ENCODE peak calls at places on chromosomes 2 and 18, in six cellular contexts. O, C, X, L, H and E are unnamed samples.

GRCh38 chr2:42250925-42251324 is 81.8 kb downstream of the EML4 start:
- DNase-seq in O (no peak), C (no peak), X (no peak), L (no peak), H (no peak), E (no peak)

GRCh38 chr2:237149425-237149824 is 63.7 kb downstream of the COPS8 start:
- DNase-seq in O (peak; percentile 48), C (no peak), X (no peak), L (no peak), H (no peak), E (peak; percentile 44)

GRCh38 chr2:35343135-35343534 is 1012.4 kb upstream of the CRIM1 start:
- DNase-seq in O (no peak), C (peak; percentile 42), X (peak; percentile 52), L (no peak), H (no peak), E (no peak)

GRCh38 chr2:240624011-240624949 is 1.0 kb upstream of the GPR35 start:
- DNase-seq in O (no peak), C (no peak), X (no peak), L (no peak), H (peak; percentile 3), E (no peak)

GRCh38 chr2:74778381-74779371 is 55.3 kb upstream of the HK2 start:
- DNase-seq in O (peak; percentile 63), C (peak; percentile 97), X (peak; percentile 83), L (peak; percentile 68), H (peak; percentile 94), E (peak; percentile 18)

GRCh38 chr18:39773656-39774055 is 2181.4 kb upstream of the PIK3C3 start:
- DNase-seq in O (no peak), C (no peak), X (no peak), L (no peak), H (no peak), E (peak; percentile 6)

GRCh38 chr2:119659601-119660342 is 19.2 kb upstream of the TMEM177 start:
- DNase-seq in O (peak; percentile 35), C (peak; percentile 58), X (peak; percentile 80), L (peak; percentile 33), H (peak; percentile 61), E (peak; percentile 32)

GRCh38 chr2:129892773-129893172 is 86.7 kb upstream of the RAB6C start:
- DNase-seq in O (no peak), C (no peak), X (no peak), L (no peak), H (no peak), E (no peak)

GRCh38 chr2:227774895-227775842 is 29.5 kb downstream of the SCYGR8 start:
- DNase-seq in O (no peak), C (no peak), X (no peak), L (no peak), H (no peak), E (no peak)

GRCh38 chr2:234958746-234959395 is 7.1 kb downstream of the SH3BP4 start:
- DNase-seq in O (peak; percentile 23), C (no peak), X (no peak), L (no peak), H (no peak), E (no peak)

GRCh38 chr18:12403601-12404506 is 3.9 kb upstream of the PRELID3A start:
- DNase-seq in O (peak; percentile 89), C (no peak), X (no peak), L (no peak), H (peak; percentile 84), E (peak; percentile 91)

GRCh38 chr2:140506606-140507005 is 1624.2 kb downstream of the LRP1B start:
- DNase-seq in O (peak; percentile 87), C (peak; percentile 8), X (no peak), L (no peak), H (no peak), E (peak; percentile 60)

GRCh38 chr2:201127570-201127969 is 11.6 kb downstream of the CFLAR start:
- DNase-seq in O (no peak), C (no peak), X (no peak), L (no peak), H (no peak), E (peak; percentile 74)

GRCh38 chr2:229273384-229274338 is 2.6 kb upstream of the PID1 start:
- DNase-seq in O (peak; percentile 81), C (peak; percentile 96), X (peak; percentile 65), L (peak; percentile 56), H (peak; percentile 87), E (peak; percentile 67)

GRCh38 chr18:79614211-79615028 is 65.2 kb upstream of the CTDP1 start:
- DNase-seq in O (no peak), C (no peak), X (peak; percentile 41), L (no peak), H (no peak), E (no peak)

GRCh38 chr2:32425719-32426141 is 68.9 kb downstream of the BIRC6 start:
- DNase-seq in O (peak; percentile 68), C (peak; percentile 10), X (no peak), L (no peak), H (peak; percentile 63), E (peak; percentile 76)

GRCh38 chr2:20543579-20543887 is 96.7 kb downstream of the RHOB start:
- DNase-seq in O (no peak), C (no peak), X (no peak), L (no peak), H (no peak), E (peak; percentile 18)

GRCh38 chr2:37653805-37654378 is 17.6 kb downstream of the CDC42EP3 start:
- DNase-seq in O (no peak), C (no peak), X (no peak), L (no peak), H (peak; percentile 44), E (no peak)

GRCh38 chr2:108987111-108987510 is 1.9 kb downstream of the EDAR start:
- DNase-seq in O (no peak), C (no peak), X (no peak), L (no peak), H (no peak), E (no peak)

GRCh38 chr2:107932483-107932882 is 53.8 kb upstream of the SLC5A7 start:
- DNase-seq in O (no peak), C (no peak), X (no peak), L (no peak), H (no peak), E (no peak)

GRCh38 chr18:63106727-63107126 is 212.8 kb downstream of the BCL2 start:
- DNase-seq in O (no peak), C (no peak), X (no peak), L (no peak), H (peak; percentile 7), E (no peak)

GRCh38 chr18:63105636-63106316 is 213.8 kb downstream of the BCL2 start:
- DNase-seq in O (no peak), C (no peak), X (no peak), L (no peak), H (no peak), E (no peak)

GRCh38 chr18:63109789-63110188 is 209.8 kb downstream of the BCL2 start:
- DNase-seq in O (no peak), C (no peak), X (no peak), L (no peak), H (peak; percentile 8), E (no peak)

GRCh38 chr18:63107171-63107850 is 212.3 kb downstream of the BCL2 start:
- DNase-seq in O (no peak), C (no peak), X (no peak), L (no peak), H (peak; percentile 71), E (no peak)

GRCh38 chr18:63107931-63108330 is 211.6 kb downstream of the BCL2 start:
- DNase-seq in O (no peak), C (no peak), X (no peak), L (no peak), H (no peak), E (no peak)
- H2BK5ac ChIP-seq in O (no peak overlapping the region), C (no peak overlapping the region), X (no peak overlapping the region), L (no peak overlapping the region), H (no peak overlapping the region), E (no peak overlapping the region)

GRCh38 chr2:10126627-10127026 is 4.1 kb downstream of the RRM2 start:
- DNase-seq in O (no peak), C (no peak), X (no peak), L (no peak), H (no peak), E (peak; percentile 83)

GRCh38 chr2:10132043-10132575 is 9.6 kb downstream of the RRM2 start:
- DNase-seq in O (no peak), C (no peak), X (no peak), L (no peak), H (no peak), E (no peak)

GRCh38 chr2:10125842-10126596 is 3.5 kb downstream of the RRM2 start:
- DNase-seq in O (no peak), C (no peak), X (no peak), L (no peak), H (no peak), E (no peak)

GRCh38 chr2:10129490-10129889 is 7.0 kb downstream of the RRM2 start:
- DNase-seq in O (no peak), C (no peak), X (no peak), L (no peak), H (no peak), E (no peak)

DNA sequence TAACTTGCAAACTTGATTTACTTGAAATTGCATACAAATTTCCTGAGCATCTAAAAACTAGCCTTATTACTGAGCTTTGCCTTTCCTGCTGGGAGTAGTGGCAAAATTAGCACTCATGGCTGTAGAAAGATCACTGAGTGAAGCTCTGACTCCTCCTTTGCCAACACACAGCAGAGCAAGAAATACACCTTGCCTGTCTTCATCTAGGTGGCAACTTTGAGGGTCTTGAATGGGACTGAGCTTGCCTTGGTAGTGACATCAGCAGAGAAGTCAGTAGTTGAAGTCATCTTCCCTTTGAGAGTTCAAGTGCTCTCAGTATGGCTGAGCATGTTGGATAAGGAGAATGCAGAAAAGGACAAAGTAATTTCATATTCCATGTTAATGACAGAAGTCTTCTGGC is 5.9 kb downstream of the RRM2 start:
- DNase-seq in O (no peak), C (no peak), X (no peak), L (no peak), H (no peak), E (no peak)
- H3K4me3 ChIP-seq in O (no peak overlapping the region), C (no peak overlapping the region), X (no peak overlapping the region), L (no peak overlapping the region), H (no peak overlapping the region), E (no peak overlapping the region)

DNA sequence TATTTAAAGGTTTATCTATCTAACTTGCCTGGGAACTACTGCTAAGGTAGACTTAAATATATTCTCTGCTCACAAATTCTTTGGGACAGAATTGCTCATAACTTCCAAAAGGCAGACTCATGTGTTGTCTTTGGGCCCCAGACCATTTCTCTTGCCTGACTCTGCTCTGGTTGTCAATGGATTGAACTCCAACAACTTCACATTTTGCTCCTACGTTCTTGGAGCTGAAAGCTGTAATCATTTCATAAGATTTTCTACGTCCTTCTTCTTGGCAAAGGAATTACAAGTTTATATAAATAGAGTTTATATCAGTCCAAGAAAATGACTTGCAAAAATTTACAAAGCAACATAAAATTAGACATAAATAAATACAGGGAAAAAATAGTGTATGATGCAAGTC is 32.9 kb upstream of the PPM1B start:
- DNase-seq in O (peak; percentile 33), C (peak; percentile 51), X (no peak), L (no peak), H (peak; percentile 14), E (peak; percentile 75)
- H2BK5ac ChIP-seq in O (peak overlapping the region; percentile 70), C (peak overlapping the region; percentile 60), X (peak overlapping the region; percentile 100), L (no peak overlapping the region), H (peak overlapping the region; percentile 72), E (peak overlapping the region; percentile 97)

GRCh38 chr2:231545105-231545902 is 15.1 kb upstream of the NMUR1 start:
- DNase-seq in O (peak; percentile 89), C (no peak), X (no peak), L (no peak), H (peak; percentile 27), E (peak; percentile 53)
- H3K4me3 ChIP-seq in O (no peak overlapping the region), C (no peak overlapping the region), X (no peak overlapping the region), L (no peak overlapping the region), H (no peak overlapping the region), E (no peak overlapping the region)

GRCh38 chr2:105038383-105039061 is 653 bp downstream of the MRPS9 start:
- DNase-seq in O (peak; percentile 22), C (no peak), X (no peak), L (peak; percentile 5), H (peak; percentile 55), E (peak; percentile 1)
- H2BK5ac ChIP-seq in O (no peak overlapping the region), C (no peak overlapping the region), X (peak overlapping the region; percentile 95), L (no peak overlapping the region), H (peak overlapping the region; percentile 81), E (peak overlapping the region; percentile 27)